ENCODE peak calls at places on chromosome 3, in ten cellular contexts. S is EL; M is HS-27A; B is left ventricle myocardium superior; Q is activated CD4-positive, alpha-beta T cell treated with anti-CD3 and anti-CD28 coated beads, Interleukin-2, amount 10 ng/mL, durations not matched to agents 7 days and 5 days; X is mucosa of gallbladder; Z is activated naive CD4-positive, alpha-beta T cell; J is colonic mucosa; C is activated CD8-positive, alpha-beta memory T cell treated with anti-CD3 and anti-CD28 coated beads, Interleukin-2, amount 50 U/mL, for 48 hours; T is stimulated activated naive CD8-positive, alpha-beta T cell treated with anti-CD3 and anti-CD28 coated beads, Interleukin-15, Interleukin-2, amounts not matched to agents 100 U/mL and 50 U/mL, for 24 hours. G is an unnamed sample.

GRCh38 chr3:50777680-50778079 is 103.0 kb downstream of the DOCK3 start:
- DNase-seq in B (no peak), T (no peak), Z (no peak), M (no peak), J (no peak), Q (no peak), X (no peak), C (no peak), S (no peak), G (no peak)

GRCh38 chr3:28923994-28924393 is 356.9 kb upstream of the RBMS3 start:
- DNase-seq in M (no peak), X (no peak), Z (no peak), Q (no peak), C (no peak), B (no peak), J (no peak), T (no peak), S (no peak), G (no peak)

GRCh38 chr3:107346559-107346958 is 30.7 kb upstream of the CCDC54 start:
- DNase-seq in Q (no peak), S (no peak), C (no peak), T (no peak), J (no peak), B (no peak), M (no peak), Z (no peak), X (no peak), G (no peak)

GRCh38 chr3:105944281-105944680 is 75.5 kb upstream of the CBLB start:
- DNase-seq in T (no peak), X (no peak), Q (no peak), B (no peak), Z (no peak), S (peak; percentile 64), J (no peak), C (no peak), M (peak; percentile 54), G (no peak)

GRCh38 chr3:86988235-86988634 is 2.7 kb downstream of the VGLL3 start:
- DNase-seq in Z (no peak), X (no peak), J (no peak), B (no peak), T (no peak), Q (no peak), S (peak; percentile 94), C (no peak), M (peak; percentile 98), G (no peak)

GRCh38 chr3:45817788-45818523 is 21.6 kb upstream of the SLC6A20 start:
- DNase-seq in S (peak; percentile 94), Q (no peak), B (peak; percentile 36), T (no peak), X (peak; percentile 84), M (peak; percentile 69), J (no peak), C (no peak), Z (no peak), G (no peak)

GRCh38 chr3:58151637-58152036 is 59.1 kb downstream of the DNASE1L3 start:
- DNase-seq in X (no peak), C (no peak), T (no peak), Q (no peak), S (no peak), B (peak; percentile 88), Z (no peak), M (no peak), J (no peak), G (no peak)

GRCh38 chr3:190499157-190499556 is 14.7 kb upstream of the IL1RAP start:
- DNase-seq in S (no peak), X (no peak), M (no peak), Z (no peak), B (no peak), C (no peak), J (no peak), Q (no peak), T (no peak), G (no peak)

GRCh38 chr3:127182446-127182845 is 10.5 kb upstream of the PRR23E start:
- DNase-seq in S (no peak), C (no peak), X (no peak), B (no peak), J (no peak), Q (no peak), T (no peak), M (no peak), Z (no peak), G (no peak)

GRCh38 chr3:48086736-48087470 is 70.7 kb upstream of the MAP4 start:
- DNase-seq in M (peak; percentile 57), B (no peak), J (no peak), X (no peak), Z (no peak), T (no peak), C (no peak), S (peak; percentile 82), Q (no peak), G (no peak)

GRCh38 chr3:181985386-181985785 is 273.7 kb downstream of the SOX2 start:
- DNase-seq in C (no peak), M (no peak), X (no peak), J (no peak), Z (no peak), T (no peak), Q (no peak), S (no peak), B (no peak), G (no peak)

GRCh38 chr3:106431698-106432097 is 562.9 kb upstream of the CBLB start:
- DNase-seq in J (no peak), Q (no peak), Z (no peak), B (no peak), M (no peak), T (no peak), S (no peak), X (no peak), C (no peak), G (no peak)

GRCh38 chr3:25820372-25820771 is 30.5 kb downstream of the OXSM start:
- DNase-seq in Z (no peak), M (peak; percentile 84), X (no peak), J (no peak), C (no peak), Q (no peak), S (peak; percentile 97), B (no peak), T (no peak), G (peak; percentile 76)

GRCh38 chr3:65178703-65179102 is 490.9 kb upstream of the ADAMTS9 start:
- DNase-seq in X (no peak), M (peak; percentile 4), T (no peak), S (no peak), C (no peak), Q (no peak), B (no peak), J (no peak), Z (no peak), G (no peak)

GRCh38 chr3:85304360-85304964 is 345.7 kb downstream of the CADM2 start:
- DNase-seq in J (no peak), Q (no peak), B (no peak), C (no peak), S (no peak), M (no peak), Z (no peak), T (no peak), X (no peak), G (no peak)

GRCh38 chr3:148957586-148957985 is 33.8 kb upstream of the GYG1 start:
- DNase-seq in X (no peak), B (no peak), C (no peak), Q (no peak), S (peak; percentile 24), T (peak; percentile 10), J (no peak), M (no peak), Z (no peak), G (no peak)

GRCh38 chr3:19427417-19428149 is 279.3 kb downstream of the KCNH8 start:
- DNase-seq in B (no peak), J (no peak), S (no peak), X (no peak), Q (no peak), Z (no peak), T (no peak), C (no peak), M (no peak), G (no peak)

GRCh38 chr3:135756016-135756695 is 209.4 kb upstream of the PPP2R3A start:
- DNase-seq in M (no peak), T (no peak), J (no peak), S (no peak), C (no peak), Z (no peak), X (no peak), B (no peak), Q (no peak), G (no peak)

GRCh38 chr3:35675206-35675605 is 35.9 kb downstream of the ARPP21 start:
- DNase-seq in C (no peak), S (no peak), J (no peak), Q (no peak), Z (no peak), X (peak; percentile 12), B (no peak), M (no peak), T (no peak), G (no peak)

GRCh38 chr3:129699635-129700034 is 93.2 kb upstream of the PLXND1 start:
- DNase-seq in T (no peak), M (no peak), Z (no peak), B (no peak), Q (no peak), X (no peak), C (no peak), J (no peak), S (no peak), G (no peak)

GRCh38 chr3:144652573-144652972 is 681.0 kb downstream of the DIPK2A start:
- DNase-seq in M (no peak), B (no peak), C (no peak), Q (no peak), Z (no peak), T (no peak), X (no peak), S (no peak), J (no peak), G (no peak)

GRCh38 chr3:23778451-23778850 is 27.3 kb upstream of the UBE2E1 start:
- DNase-seq in M (no peak), J (no peak), S (no peak), Q (no peak), B (no peak), Z (no peak), X (no peak), C (no peak), T (no peak), G (no peak)

GRCh38 chr3:111392911-111393351 is 149.1 kb upstream of the CD96 start:
- DNase-seq in Q (peak; percentile 50), T (peak; percentile 18), M (no peak), B (no peak), C (no peak), S (no peak), Z (no peak), J (no peak), X (peak; percentile 10), G (no peak)

GRCh38 chr3:9036327-9037112 is 73.2 kb upstream of the RAD18 start:
- DNase-seq in J (peak; percentile 54), Z (no peak), T (no peak), Q (no peak), B (peak; percentile 83), S (peak; percentile 3), M (no peak), X (peak; percentile 49), C (no peak), G (no peak)

GRCh38 chr3:64049832-64050231 is 26.5 kb upstream of the PSMD6 start:
- DNase-seq in Z (no peak), T (no peak), X (no peak), J (no peak), C (no peak), Q (no peak), M (no peak), B (no peak), S (no peak), G (no peak)

GRCh38 chr3:186930143-186930638 is at the start of gene ST6GAL1:
- DNase-seq in B (peak; percentile 85), T (peak; percentile 78), Q (peak; percentile 79), X (peak; percentile 35), M (no peak), J (peak; percentile 83), C (peak; percentile 87), S (peak; percentile 71), Z (peak; percentile 43), G (no peak)

GRCh38 chr3:144645300-144645699 is 673.7 kb downstream of the DIPK2A start:
- DNase-seq in J (no peak), T (no peak), X (no peak), Z (no peak), M (no peak), C (no peak), S (no peak), B (no peak), Q (no peak), G (no peak)

GRCh38 chr3:55647086-55647485 is 160.0 kb upstream of the WNT5A start:
- DNase-seq in X (no peak), C (no peak), J (no peak), S (no peak), B (no peak), Z (no peak), T (no peak), M (no peak), Q (no peak), G (no peak)

G was measured in SJSA1.